ENCODE peak calls at places on chromosomes 4 and X, in nine cellular contexts. A is mucosa of descending colon; S is psoas muscle; U is GM23248; K is heart left ventricle; E is effector memory CD4-positive, alpha-beta T cell; R is ovary; Y is iPS DF 6.9; C is fibroblast of mammary gland. H is an unnamed sample.

GRCh38 chr4:185683222-185683621 is 128.8 kb downstream of the SORBS2 start:
- DNase-seq in A (no peak), S (no peak), U (no peak), K (no peak), E (no peak), R (no peak), Y (no peak), C (no peak), H (no peak)

GRCh38 chr4:176534566-176534965 is 214.8 kb downstream of the SPCS3 start:
- DNase-seq in A (no peak), S (no peak), U (peak; percentile 71), K (no peak), E (no peak), R (no peak), Y (no peak), C (peak; percentile 93), H (peak; percentile 52)

GRCh38 chrX:11792461-11793421 is 34.7 kb downstream of the MSL3 start:
- DNase-seq in A (no peak), S (no peak), U (no peak), K (no peak), E (no peak), R (no peak), Y (no peak), C (no peak), H (no peak)

GRCh38 chr4:2797188-2797544 is 4.3 kb downstream of the SH3BP2 start:
- DNase-seq in A (peak; percentile 57), S (no peak), U (no peak), K (peak; percentile 39), E (no peak), R (peak; percentile 22), Y (no peak), C (no peak), H (no peak)

GRCh38 chr4:148793221-148793620 is 351.0 kb upstream of the NR3C2 start:
- DNase-seq in A (no peak), S (no peak), U (no peak), K (no peak), E (no peak), R (no peak), Y (no peak), C (no peak), H (no peak)

GRCh38 chr4:107299646-107300045 is 263.5 kb upstream of the DKK2 start:
- DNase-seq in A (no peak), S (no peak), U (peak; percentile 60), K (no peak), E (no peak), R (no peak), Y (no peak), C (peak; percentile 65), H (no peak)

GRCh38 chrX:13398073-13398823 is 78.4 kb upstream of the ATXN3L start:
- DNase-seq in A (no peak), S (peak; percentile 53), U (peak; percentile 94), K (no peak), E (no peak), R (peak; percentile 20), Y (no peak), C (peak; percentile 99), H (peak; percentile 97)

GRCh38 chr4:113683143-113683542 is 78.4 kb downstream of the CAMK2D start:
- DNase-seq in A (peak; percentile 48), S (no peak), U (no peak), K (no peak), E (peak; percentile 32), R (no peak), Y (no peak), C (no peak), H (no peak)

GRCh38 chr4:121599049-121599448 is 97.7 kb downstream of the ANXA5 start:
- DNase-seq in A (no peak), S (no peak), U (no peak), K (no peak), E (no peak), R (no peak), Y (no peak), C (no peak), H (no peak)

GRCh38 chr4:10163296-10163695 is 46.7 kb upstream of the WDR1 start:
- DNase-seq in A (no peak), S (no peak), U (no peak), K (no peak), E (no peak), R (no peak), Y (no peak), C (no peak), H (no peak)

GRCh38 chr4:154076921-154077320 is 288.0 kb upstream of the SFRP2 start:
- DNase-seq in A (no peak), S (no peak), U (peak; percentile 58), K (no peak), E (no peak), R (no peak), Y (no peak), C (peak; percentile 91), H (no peak)

GRCh38 chrX:23503835-23504539 is 163.3 kb upstream of the PRDX4 start:
- DNase-seq in A (peak; percentile 66), S (peak; percentile 81), U (peak; percentile 62), K (peak; percentile 71), E (no peak), R (no peak), Y (no peak), C (peak; percentile 87), H (peak; percentile 6)

GRCh38 chr4:107896651-107897050 is 34.7 kb upstream of the CYP2U1 start:
- DNase-seq in A (no peak), S (no peak), U (no peak), K (no peak), E (no peak), R (no peak), Y (no peak), C (no peak), H (peak; percentile 4)

GRCh38 chr4:38949416-38950051 is 81.9 kb downstream of the FAM114A1 start:
- DNase-seq in A (no peak), S (no peak), U (peak; percentile 44), K (no peak), E (no peak), R (no peak), Y (no peak), C (peak; percentile 59), H (no peak)

DNA sequence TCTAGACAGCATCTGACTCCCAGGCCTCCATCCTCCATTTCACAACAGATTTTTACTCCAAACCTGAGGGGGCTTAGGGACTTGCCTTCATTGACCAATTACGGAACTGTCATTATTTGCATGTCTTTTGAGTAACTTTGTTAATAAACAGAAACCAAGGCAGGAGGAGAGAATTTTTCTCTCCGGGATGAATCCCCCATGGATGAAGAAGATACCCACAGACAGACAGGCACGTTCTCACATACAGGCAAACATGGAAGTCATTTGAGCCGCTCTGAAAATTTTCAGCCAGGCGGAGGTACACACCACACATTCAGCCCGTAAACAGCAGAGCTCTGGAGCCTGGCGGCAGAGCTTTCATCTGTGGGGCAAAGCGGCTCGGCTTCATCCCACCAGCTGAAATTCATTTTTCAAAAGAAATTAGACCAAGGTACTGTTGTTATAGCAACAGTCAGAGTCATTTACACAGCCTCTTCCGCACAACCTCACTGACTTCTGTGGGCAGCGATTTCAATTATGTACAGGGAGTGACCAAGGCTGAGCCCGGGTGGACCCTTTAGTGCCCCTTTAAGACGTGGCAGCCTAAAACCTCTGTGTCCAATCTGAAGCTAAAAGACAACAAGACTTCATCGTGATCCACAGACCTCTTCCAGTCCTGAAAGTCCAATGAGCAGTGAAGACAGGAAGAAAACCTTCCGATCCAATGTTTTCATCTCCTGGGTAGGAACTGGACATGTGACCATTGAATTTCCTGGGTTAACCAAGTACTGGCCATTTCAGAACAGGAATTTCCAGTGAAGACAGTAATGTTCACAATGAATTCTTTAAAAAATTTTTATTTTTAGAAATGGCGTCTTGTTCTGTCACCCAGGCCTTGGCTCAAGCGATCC is 237.0 kb downstream of the MGST2 start:
- DNase-seq in A (no peak), S (no peak), U (peak; percentile 61), K (no peak), E (no peak), R (no peak), Y (no peak), C (peak; percentile 33), H (no peak)
- H3K4me3 ChIP-seq in A (no peak overlapping the region), S (peak overlapping the region; percentile 67), U (peak overlapping the region; percentile 79), K (no peak overlapping the region), E (no peak overlapping the region), R (peak overlapping the region; percentile 20), Y (no peak overlapping the region), C (peak overlapping the region; percentile 43), H (peak overlapping the region; percentile 20)

GRCh38 chrX:153967536-153968214 is 3.9 kb downstream of the HCFC1 start:
- DNase-seq in A (no peak), S (no peak), U (no peak), K (no peak), E (no peak), R (no peak), Y (no peak), C (no peak), H (no peak)

GRCh38 chrX:153968754-153969124 is 2.9 kb downstream of the HCFC1 start:
- DNase-seq in A (no peak), S (peak; percentile 75), U (peak; percentile 53), K (no peak), E (no peak), R (peak; percentile 37), Y (no peak), C (no peak), H (no peak)

GRCh38 chrX:153969125-153969903 is 2.3 kb downstream of the HCFC1 start:
- DNase-seq in A (no peak), S (no peak), U (peak; percentile 29), K (no peak), E (no peak), R (peak; percentile 52), Y (no peak), C (no peak), H (no peak)

GRCh38 chrX:153966841-153967535 is 4.6 kb downstream of the HCFC1 start:
- DNase-seq in A (no peak), S (peak; percentile 49), U (peak; percentile 60), K (no peak), E (no peak), R (no peak), Y (no peak), C (peak; percentile 49), H (no peak)

DNA sequence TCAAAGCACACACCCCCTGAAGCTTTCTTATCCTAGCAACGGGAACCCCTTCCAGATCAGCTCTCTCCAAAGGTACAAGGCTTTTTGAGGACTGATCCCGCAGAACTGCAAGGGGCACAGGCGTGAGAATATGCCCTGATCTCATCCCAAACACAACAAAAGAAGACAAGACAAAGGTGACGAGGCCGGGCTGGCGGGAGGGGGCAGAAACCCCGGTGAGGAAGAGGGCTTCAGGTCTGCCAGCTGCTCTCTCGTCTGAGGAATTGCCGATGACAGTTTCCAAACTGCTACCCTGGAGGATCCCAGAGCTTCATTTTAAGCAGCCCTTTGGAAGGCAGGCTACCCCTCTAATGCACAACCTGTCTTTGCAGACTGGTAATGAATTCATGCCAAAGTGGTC is 3.4 kb downstream of the HCFC1 start:
- DNase-seq in A (no peak), S (peak; percentile 48), U (no peak), K (no peak), E (no peak), R (no peak), Y (no peak), C (no peak), H (no peak)
- H3K4me3 ChIP-seq in A (no peak overlapping the region), S (peak overlapping the region; percentile 80), U (peak overlapping the region; percentile 96), K (peak overlapping the region; percentile 89), E (peak overlapping the region; percentile 99), R (no peak overlapping the region), Y (no peak overlapping the region), C (peak overlapping the region; percentile 95), H (peak overlapping the region; percentile 75)

GRCh38 chrX:135985123-135985973 is at the start of gene SLC9A6:
- DNase-seq in A (peak; percentile 85), S (peak; percentile 82), U (peak; percentile 73), K (peak; percentile 88), E (peak; percentile 55), R (peak; percentile 80), Y (no peak), C (peak; percentile 31), H (no peak)
- H3K4me3 ChIP-seq in A (peak within 1 kb of the TSS; percentile 40), S (peak within 1 kb of the TSS; percentile 79), U (peak within 1 kb of the TSS; percentile 83), K (peak within 1 kb of the TSS; percentile 54), E (peak within 1 kb of the TSS; percentile 60), R (peak within 1 kb of the TSS; percentile 52), Y (peak within 1 kb of the TSS; percentile 52), C (peak within 1 kb of the TSS; percentile 71), H (peak within 1 kb of the TSS; percentile 74)

GRCh38 chr4:138428611-138429010 is 186.5 kb upstream of the SLC7A11 start:
- DNase-seq in A (no peak), S (no peak), U (no peak), K (no peak), E (no peak), R (no peak), Y (no peak), C (no peak), H (no peak)
- H3K4me3 ChIP-seq in A (no peak overlapping the region), S (no peak overlapping the region), U (no peak overlapping the region), K (no peak overlapping the region), E (no peak overlapping the region), R (no peak overlapping the region), Y (no peak overlapping the region), C (no peak overlapping the region), H (no peak overlapping the region)